ENCODE peak calls at places on chromosome 10, in six cellular contexts. One of them, this sample, is unnamed. For H3K36me3, the result is how much of the 10 kb centered on the place peaks cover.

GRCh38 chr10:58700576-58700975 is 187.9 kb downstream of the BICC1 start:
- DNase-seq in heart right ventricle: no peak
- DNase-seq in tibial artery: no peak
- DNase-seq in HCT116: no peak
- DNase-seq in pancreas: no peak
- DNase-seq in SK-N-SH: no peak
- DNase-seq in this sample: no peak

GRCh38 chr10:71621783-71622526 is 97.6 kb downstream of the C10orf105 start:
- DNase-seq in heart right ventricle: peak
- DNase-seq in tibial artery: peak
- DNase-seq in HCT116: peak
- DNase-seq in pancreas: no peak
- DNase-seq in SK-N-SH: no peak
- DNase-seq in this sample: peak

GRCh38 chr10:95121904-95122303 is 52.6 kb upstream of the CYP2C8 start:
- DNase-seq in heart right ventricle: no peak
- DNase-seq in tibial artery: no peak
- DNase-seq in HCT116: no peak
- DNase-seq in pancreas: peak
- DNase-seq in SK-N-SH: no peak
- DNase-seq in this sample: no peak

GRCh38 chr10:33385016-33385415 is 50.5 kb upstream of the NRP1 start:
- DNase-seq in heart right ventricle: no peak
- DNase-seq in tibial artery: no peak
- DNase-seq in HCT116: no peak
- DNase-seq in pancreas: no peak
- DNase-seq in SK-N-SH: no peak
- DNase-seq in this sample: no peak

GRCh38 chr10:112607506-112607905 is 160.5 kb downstream of the VTI1A start:
- DNase-seq in heart right ventricle: no peak
- DNase-seq in tibial artery: no peak
- DNase-seq in HCT116: no peak
- DNase-seq in pancreas: no peak
- DNase-seq in SK-N-SH: no peak
- DNase-seq in this sample: no peak

GRCh38 chr10:133355991-133356390 is 1.8 kb downstream of the FUOM start:
- DNase-seq in heart right ventricle: no peak
- DNase-seq in tibial artery: no peak
- DNase-seq in HCT116: no peak
- DNase-seq in pancreas: no peak
- DNase-seq in SK-N-SH: no peak
- DNase-seq in this sample: no peak

GRCh38 chr10:101766753-101767599 is 8.9 kb downstream of the FGF8 start:
- DNase-seq in heart right ventricle: no peak
- DNase-seq in tibial artery: no peak
- DNase-seq in HCT116: no peak
- DNase-seq in pancreas: no peak
- DNase-seq in SK-N-SH: no peak
- DNase-seq in this sample: no peak

GRCh38 chr10:60105195-60105812 is 198.9 kb upstream of the CCDC6 start:
- DNase-seq in heart right ventricle: no peak
- DNase-seq in tibial artery: no peak
- DNase-seq in HCT116: no peak
- DNase-seq in pancreas: no peak
- DNase-seq in SK-N-SH: no peak
- DNase-seq in this sample: no peak

GRCh38 chr10:51706225-51706624 is 6.8 kb upstream of the CSTF2T start:
- DNase-seq in heart right ventricle: peak
- DNase-seq in tibial artery: peak
- DNase-seq in HCT116: no peak
- DNase-seq in pancreas: no peak
- DNase-seq in SK-N-SH: no peak
- DNase-seq in this sample: peak

GRCh38 chr10:31059323-31059722 is 27.7 kb upstream of the ZNF438 start:
- DNase-seq in heart right ventricle: no peak
- DNase-seq in tibial artery: no peak
- DNase-seq in HCT116: peak
- DNase-seq in pancreas: no peak
- DNase-seq in SK-N-SH: no peak
- DNase-seq in this sample: no peak

GRCh38 chr10:131825150-131825907 is 75.5 kb upstream of the PPP2R2D start:
- DNase-seq in heart right ventricle: no peak
- DNase-seq in tibial artery: peak
- DNase-seq in HCT116: no peak
- DNase-seq in pancreas: no peak
- DNase-seq in SK-N-SH: no peak
- DNase-seq in this sample: no peak

GRCh38 chr10:33927347-33927746 is 592.9 kb upstream of the NRP1 start:
- DNase-seq in heart right ventricle: peak
- DNase-seq in tibial artery: no peak
- DNase-seq in HCT116: no peak
- DNase-seq in pancreas: no peak
- DNase-seq in SK-N-SH: no peak
- DNase-seq in this sample: no peak

GRCh38 chr10:113362645-113363091 is 190.2 kb upstream of the HABP2 start:
- DNase-seq in heart right ventricle: no peak
- DNase-seq in tibial artery: peak
- DNase-seq in HCT116: no peak
- DNase-seq in pancreas: no peak
- DNase-seq in SK-N-SH: no peak
- DNase-seq in this sample: no peak

GRCh38 chr10:58857251-58857650 is 319.2 kb upstream of the PHYHIPL start:
- DNase-seq in heart right ventricle: no peak
- DNase-seq in tibial artery: no peak
- DNase-seq in HCT116: no peak
- DNase-seq in pancreas: no peak
- DNase-seq in SK-N-SH: no peak
- DNase-seq in this sample: no peak

GRCh38 chr10:34092891-34093290 is 722.2 kb downstream of the PARD3 start:
- DNase-seq in heart right ventricle: no peak
- DNase-seq in tibial artery: no peak
- DNase-seq in HCT116: no peak
- DNase-seq in pancreas: no peak
- DNase-seq in SK-N-SH: no peak
- DNase-seq in this sample: no peak

GRCh38 chr10:828191-828590 is 103.3 kb downstream of the LARP4B start:
- DNase-seq in heart right ventricle: no peak
- DNase-seq in tibial artery: no peak
- DNase-seq in HCT116: no peak
- DNase-seq in pancreas: no peak
- DNase-seq in SK-N-SH: no peak
- DNase-seq in this sample: no peak

GRCh38 chr10:48550977-48551376 is 53.9 kb downstream of the ARHGAP22 start:
- DNase-seq in heart right ventricle: no peak
- DNase-seq in tibial artery: no peak
- DNase-seq in HCT116: no peak
- DNase-seq in pancreas: no peak
- DNase-seq in SK-N-SH: no peak
- DNase-seq in this sample: no peak

GRCh38 chr10:44947356-44948152 is 12.0 kb upstream of the RASSF4 start:
- DNase-seq in heart right ventricle: no peak
- DNase-seq in tibial artery: peak
- DNase-seq in HCT116: no peak
- DNase-seq in pancreas: peak
- DNase-seq in SK-N-SH: no peak
- DNase-seq in this sample: no peak

GRCh38 chr10:102157224-102157623 is 5.0 kb downstream of the NOLC1 start:
- DNase-seq in heart right ventricle: no peak
- DNase-seq in tibial artery: no peak
- DNase-seq in HCT116: no peak
- DNase-seq in pancreas: no peak
- DNase-seq in SK-N-SH: no peak
- DNase-seq in this sample: no peak

GRCh38 chr10:32160866-32161265 is 104.6 kb upstream of the KIF5B start:
- DNase-seq in heart right ventricle: no peak
- DNase-seq in tibial artery: no peak
- DNase-seq in HCT116: no peak
- DNase-seq in pancreas: no peak
- DNase-seq in SK-N-SH: no peak
- DNase-seq in this sample: no peak

GRCh38 chr10:28797904-28798371 is 120.6 kb downstream of the BAMBI start:
- DNase-seq in heart right ventricle: no peak
- DNase-seq in tibial artery: no peak
- DNase-seq in HCT116: no peak
- DNase-seq in pancreas: no peak
- DNase-seq in SK-N-SH: no peak
- DNase-seq in this sample: no peak

GRCh38 chr10:109450702-109451101 is 472.6 kb downstream of the XPNPEP1 start:
- DNase-seq in heart right ventricle: no peak
- DNase-seq in tibial artery: no peak
- DNase-seq in HCT116: no peak
- DNase-seq in pancreas: no peak
- DNase-seq in SK-N-SH: no peak
- DNase-seq in this sample: no peak

GRCh38 chr10:5762531-5762930 is 50.7 kb downstream of the GDI2 start:
- DNase-seq in heart right ventricle: no peak
- DNase-seq in tibial artery: no peak
- DNase-seq in HCT116: no peak
- DNase-seq in pancreas: no peak
- DNase-seq in SK-N-SH: no peak
- DNase-seq in this sample: no peak

GRCh38 chr10:5760462-5760861 is 52.8 kb downstream of the GDI2 start:
- DNase-seq in heart right ventricle: no peak
- DNase-seq in tibial artery: no peak
- DNase-seq in HCT116: no peak
- DNase-seq in pancreas: no peak
- DNase-seq in SK-N-SH: no peak
- DNase-seq in this sample: no peak

GRCh38 chr10:5757766-5758517 is 55.3 kb downstream of the GDI2 start:
- DNase-seq in heart right ventricle: no peak
- DNase-seq in tibial artery: no peak
- DNase-seq in HCT116: no peak
- DNase-seq in pancreas: no peak
- DNase-seq in SK-N-SH: no peak
- DNase-seq in this sample: no peak

GRCh38 chr10:5758927-5759326 is 54.3 kb downstream of the GDI2 start:
- DNase-seq in heart right ventricle: no peak
- DNase-seq in tibial artery: no peak
- DNase-seq in HCT116: no peak
- DNase-seq in pancreas: no peak
- DNase-seq in SK-N-SH: no peak
- DNase-seq in this sample: no peak

GRCh38 chr10:5761220-5761619 is 52.0 kb downstream of the GDI2 start:
- DNase-seq in heart right ventricle: no peak
- DNase-seq in tibial artery: no peak
- DNase-seq in HCT116: no peak
- DNase-seq in pancreas: no peak
- DNase-seq in SK-N-SH: no peak
- DNase-seq in this sample: no peak
- H3K36me3 ChIP-seq in heart right ventricle: under half
- H3K36me3 ChIP-seq in tibial artery: half or more
- H3K36me3 ChIP-seq in HCT116: half or more
- H3K36me3 ChIP-seq in pancreas: under half
- H3K36me3 ChIP-seq in SK-N-SH: half or more
- H3K36me3 ChIP-seq in this sample: half or more

GRCh38 chr10:30029164-30029889 is 30.1 kb downstream of the JCAD start:
- DNase-seq in heart right ventricle: no peak
- DNase-seq in tibial artery: no peak
- DNase-seq in HCT116: no peak
- DNase-seq in pancreas: no peak
- DNase-seq in SK-N-SH: no peak
- DNase-seq in this sample: no peak
- H3K27ac ChIP-seq in heart right ventricle: peak
- H3K27ac ChIP-seq in tibial artery: peak
- H3K27ac ChIP-seq in HCT116: no peak
- H3K27ac ChIP-seq in pancreas: peak
- H3K27ac ChIP-seq in SK-N-SH: no peak
- H3K27ac ChIP-seq in this sample: peak

DNA sequence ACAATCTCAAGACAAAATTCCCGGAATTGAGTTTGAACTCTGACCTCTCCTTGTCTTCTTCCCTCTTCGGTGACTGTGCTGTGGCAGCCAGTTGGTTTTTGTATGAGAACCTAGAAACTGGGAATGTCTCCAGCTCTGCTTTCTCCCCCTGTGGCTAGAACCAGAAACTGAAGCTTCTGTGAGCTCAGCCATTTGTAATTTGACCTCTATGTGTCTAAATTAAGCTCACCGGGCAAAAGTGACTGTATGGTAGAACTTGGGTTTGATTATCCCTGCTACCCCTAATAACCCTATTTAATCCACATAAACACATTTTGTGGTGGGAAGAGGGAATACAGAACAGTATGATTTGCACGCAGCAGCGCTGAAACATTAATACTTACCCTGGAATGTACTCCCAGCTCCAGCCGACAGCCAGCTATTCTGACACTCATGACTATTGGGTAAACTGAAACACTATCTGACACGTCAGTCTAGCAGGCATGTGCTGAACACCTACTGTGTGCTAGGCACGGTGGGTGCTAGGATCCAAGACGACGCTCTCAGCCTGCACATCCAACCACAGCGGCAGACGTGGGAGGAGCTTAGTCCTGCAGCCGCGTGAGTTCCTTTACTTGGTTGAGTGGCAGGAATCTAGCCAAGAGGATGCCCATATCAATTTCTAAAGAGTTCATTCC is 324.8 kb downstream of the SFMBT2 start:
- DNase-seq in heart right ventricle: peak
- DNase-seq in tibial artery: no peak
- DNase-seq in HCT116: no peak
- DNase-seq in pancreas: no peak
- DNase-seq in SK-N-SH: no peak
- DNase-seq in this sample: no peak
- TF ChIP-seq CTCF in heart right ventricle: no peak
- TF ChIP-seq CTCF in tibial artery: no peak
- TF ChIP-seq CTCF in HCT116: no peak
- TF ChIP-seq CTCF in pancreas: no peak
- TF ChIP-seq CTCF in SK-N-SH: no peak
- TF ChIP-seq CTCF in this sample: no peak

DNA sequence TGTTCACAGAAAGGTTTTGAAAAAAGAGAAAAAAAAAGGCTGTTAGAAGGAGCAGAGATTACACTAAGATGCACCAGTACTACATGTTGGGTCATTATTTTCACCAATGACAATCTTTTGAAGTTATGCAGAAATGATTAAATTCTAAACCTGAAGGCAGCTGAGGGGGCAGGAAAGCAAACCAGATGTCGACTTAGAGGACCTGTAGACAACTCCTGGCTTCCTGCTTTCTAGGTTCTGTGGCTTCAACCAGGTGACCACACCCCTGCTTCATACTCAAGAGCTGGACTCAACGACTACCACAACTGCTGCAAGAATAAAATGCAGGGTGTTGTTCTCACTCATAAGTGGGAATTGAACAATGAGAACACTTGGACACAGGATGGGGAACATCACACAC is 30.0 kb downstream of the MYOF start:
- DNase-seq in heart right ventricle: no peak
- DNase-seq in tibial artery: no peak
- DNase-seq in HCT116: no peak
- DNase-seq in pancreas: no peak
- DNase-seq in SK-N-SH: no peak
- DNase-seq in this sample: no peak
- H3K36me3 ChIP-seq in heart right ventricle: under half
- H3K36me3 ChIP-seq in tibial artery: under half
- H3K36me3 ChIP-seq in HCT116: half or more
- H3K36me3 ChIP-seq in pancreas: under half
- H3K36me3 ChIP-seq in SK-N-SH: under half
- H3K36me3 ChIP-seq in this sample: under half

GRCh38 chr10:6144609-6145413 is 56.0 kb downstream of the RBM17 start:
- DNase-seq in heart right ventricle: peak
- DNase-seq in tibial artery: peak
- DNase-seq in HCT116: peak
- DNase-seq in pancreas: peak
- DNase-seq in SK-N-SH: peak
- DNase-seq in this sample: peak
- H3K27ac ChIP-seq in heart right ventricle: peak
- H3K27ac ChIP-seq in tibial artery: peak
- H3K27ac ChIP-seq in HCT116: peak
- H3K27ac ChIP-seq in pancreas: peak
- H3K27ac ChIP-seq in SK-N-SH: peak
- H3K27ac ChIP-seq in this sample: peak

This sample was measured in lung.